ENCODE peak calls at places on chromosome 9, in six cellular contexts. T is H1, N is K562, R is HepG2, V is WTC11, E is endothelial cell of umbilical vein. W is an unnamed sample.

GRCh38 chr9:81981881-81982280 is 6.7 kb upstream of the SPATA31D1 start:
- DNase-seq in T (no peak), N (no peak), R (no peak), V (no peak), E (no peak), W (no peak)

GRCh38 chr9:125141251-125141650 is 2.1 kb downstream of the SCAI start:
- DNase-seq in T (no peak), N (no peak), R (no peak), V (no peak), E (no peak), W (no peak)

GRCh38 chr9:34332370-34332964 is 3.1 kb downstream of the NUDT2 start:
- DNase-seq in T (no peak), N (peak; percentile 23), R (peak; percentile 60), V (no peak), E (peak; percentile 67), W (peak; percentile 67)

GRCh38 chr9:94941211-94941875 is 214.8 kb downstream of the AOPEP start:
- DNase-seq in T (no peak), N (no peak), R (peak; percentile 94), V (no peak), E (peak; percentile 90), W (peak; percentile 47)

GRCh38 chr9:129794549-129794948 is 8.4 kb upstream of the TOR1B start:
- DNase-seq in T (no peak), N (no peak), R (no peak), V (no peak), E (no peak), W (no peak)

GRCh38 chr9:136645343-136645902 is 17.3 kb upstream of the EGFL7 start:
- DNase-seq in T (peak; percentile 42), N (no peak), R (no peak), V (no peak), E (no peak), W (no peak)

GRCh38 chr9:78292716-78293497 is 4.0 kb upstream of the PSAT1 start:
- DNase-seq in T (no peak), N (no peak), R (peak; percentile 62), V (no peak), E (no peak), W (no peak)

GRCh38 chr9:30065888-30066287 is 2318.6 kb upstream of the ACO1 start:
- DNase-seq in T (no peak), N (no peak), R (peak; percentile 6), V (no peak), E (no peak), W (no peak)

GRCh38 chr9:114112778-114113585 is 13.9 kb upstream of the KIF12 start:
- DNase-seq in T (no peak), N (no peak), R (no peak), V (no peak), E (no peak), W (peak; percentile 23)

GRCh38 chr9:90285946-90286345 is 356.7 kb downstream of the DIRAS2 start:
- DNase-seq in T (no peak), N (no peak), R (no peak), V (no peak), E (no peak), W (no peak)

GRCh38 chr9:70635790-70636189 is 221.3 kb upstream of the KLF9 start:
- DNase-seq in T (no peak), N (no peak), R (peak; percentile 20), V (no peak), E (no peak), W (no peak)
- TF ChIP-seq JUN in T (no peak), N (no peak), R (no peak), V (no peak), E (no peak), W (no peak)

DNA sequence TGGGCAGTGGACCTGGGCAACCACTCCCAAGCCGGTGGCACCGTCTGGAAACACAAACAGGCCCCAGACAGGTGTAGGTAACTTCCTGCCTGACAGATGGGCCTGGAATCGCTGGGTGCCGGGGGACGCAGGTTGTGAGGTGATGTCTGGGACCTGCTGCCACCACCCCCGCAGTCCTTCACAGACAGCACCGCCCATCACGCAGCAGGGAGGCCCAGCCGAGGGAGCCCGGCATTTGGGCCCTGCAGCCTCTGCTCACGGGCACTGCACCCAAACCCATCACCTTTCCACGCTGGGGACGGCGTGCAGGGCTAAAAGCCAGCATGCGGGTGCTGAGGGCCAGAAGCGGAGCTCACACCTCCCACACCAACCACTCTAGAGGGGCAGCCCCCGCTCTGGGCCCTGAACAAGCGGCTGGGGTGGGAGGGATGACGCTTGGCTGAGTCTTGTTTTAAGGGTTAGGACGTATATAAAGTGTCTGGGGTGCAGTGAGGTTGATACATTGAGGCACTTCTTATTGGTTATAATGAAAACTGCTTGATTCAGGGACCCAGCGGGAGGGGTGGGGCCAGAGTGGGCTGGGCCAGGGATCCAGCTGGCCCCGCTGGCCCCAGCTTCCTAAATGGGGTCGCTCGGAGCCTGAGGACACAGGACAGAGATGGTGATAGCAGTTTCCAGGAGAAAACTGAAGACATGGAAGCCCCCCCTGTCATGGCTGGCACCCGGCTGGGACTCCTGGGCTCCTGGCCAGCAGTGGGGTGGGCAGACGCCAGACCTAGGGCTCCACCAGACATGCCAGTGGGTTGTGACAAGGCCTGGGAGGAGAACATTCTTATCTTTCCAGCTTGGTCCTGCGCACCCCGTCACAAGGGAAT is 11.3 kb downstream of the MYMK start:
- DNase-seq in T (no peak), N (peak; percentile 44), R (no peak), V (no peak), E (no peak), W (no peak)
- TF ChIP-seq JUN in T (no peak), N (no peak), R (no peak), V (no peak), E (no peak), W (no peak)

DNA sequence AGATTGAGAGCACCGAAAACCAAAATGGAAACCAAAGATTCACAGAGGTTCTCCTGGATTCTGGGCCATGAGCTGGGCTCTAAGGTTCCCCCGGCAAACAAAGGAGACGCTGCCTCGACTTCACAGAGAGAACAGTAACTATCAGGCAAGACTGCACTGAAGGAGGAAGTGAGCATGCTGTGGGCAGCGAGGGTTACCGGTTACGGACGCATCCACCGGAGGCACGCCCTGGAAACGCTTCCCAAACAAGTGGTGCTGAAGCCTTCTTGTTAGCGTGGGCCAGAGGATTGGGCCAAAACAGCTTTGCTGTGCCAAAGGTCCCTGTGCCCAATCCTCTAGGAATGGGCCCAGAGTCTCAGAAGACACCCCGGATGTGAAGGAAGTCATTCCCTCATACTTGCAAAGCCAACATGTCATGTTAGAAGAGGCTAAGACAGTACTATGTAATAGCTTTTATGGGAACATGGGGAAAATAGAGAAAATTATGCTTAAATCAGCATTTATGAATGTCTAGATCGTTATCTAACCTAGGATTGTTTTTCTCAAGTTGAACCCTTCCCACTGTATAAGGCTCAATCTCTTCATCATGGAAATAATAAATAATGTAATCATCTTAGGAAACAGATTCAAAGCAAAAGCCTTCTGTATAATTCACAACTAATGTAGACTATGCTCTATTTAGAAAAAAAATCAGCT is 145.4 kb downstream of the GABBR2 start:
- DNase-seq in T (no peak), N (no peak), R (no peak), V (no peak), E (no peak), W (no peak)
- TF ChIP-seq JUN in T (no peak), N (no peak), R (no peak), V (no peak), E (no peak), W (no peak)

DNA sequence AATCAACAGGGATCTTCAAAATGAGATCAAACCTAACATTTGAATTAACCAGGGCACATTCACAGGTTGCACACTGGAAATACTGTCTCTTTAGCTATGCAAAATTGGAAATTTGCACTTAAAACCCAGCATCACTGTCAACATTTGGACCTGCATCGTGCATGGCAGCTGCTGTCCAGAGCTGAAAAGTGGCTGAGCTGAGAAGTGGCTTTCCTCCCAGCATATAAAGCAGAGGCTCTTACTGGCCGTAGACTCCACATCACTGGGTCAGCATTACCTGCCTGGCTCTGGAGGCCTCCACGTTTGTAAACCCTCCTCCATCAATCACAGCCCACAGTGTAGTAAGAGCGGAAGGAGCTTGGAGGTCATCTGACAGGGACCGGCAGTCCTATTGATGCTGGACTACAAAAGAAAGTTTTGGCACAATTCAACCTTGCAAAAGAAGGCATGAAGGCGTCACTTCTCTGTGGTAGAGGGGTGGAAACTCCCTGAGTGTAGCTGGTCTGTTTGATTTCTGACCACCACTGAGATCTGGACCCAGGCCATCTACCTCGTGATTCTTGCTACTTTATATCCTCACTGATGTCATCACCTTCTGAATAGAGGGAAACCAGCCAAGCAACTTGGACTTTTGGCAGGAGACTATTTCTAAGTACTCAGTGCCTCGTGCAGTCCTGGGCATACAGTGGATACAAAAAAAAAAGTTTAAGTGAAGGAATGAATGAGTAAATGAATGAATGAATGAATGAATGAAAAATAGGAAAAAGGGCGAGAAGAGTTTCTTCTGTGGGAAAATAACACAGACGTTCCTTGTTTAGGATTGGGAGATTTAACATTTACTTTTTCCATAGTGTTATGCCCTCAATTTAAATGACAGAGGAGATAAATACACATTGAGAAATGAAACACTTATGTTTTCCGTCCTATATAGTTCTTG is 14.8 kb downstream of the RASEF start:
- DNase-seq in T (no peak), N (no peak), R (no peak), V (no peak), E (no peak), W (peak; percentile 43)
- TF ChIP-seq JUN in T (no peak), N (no peak), R (no peak), V (no peak), E (no peak), W (peak; percentile 93)

DNA sequence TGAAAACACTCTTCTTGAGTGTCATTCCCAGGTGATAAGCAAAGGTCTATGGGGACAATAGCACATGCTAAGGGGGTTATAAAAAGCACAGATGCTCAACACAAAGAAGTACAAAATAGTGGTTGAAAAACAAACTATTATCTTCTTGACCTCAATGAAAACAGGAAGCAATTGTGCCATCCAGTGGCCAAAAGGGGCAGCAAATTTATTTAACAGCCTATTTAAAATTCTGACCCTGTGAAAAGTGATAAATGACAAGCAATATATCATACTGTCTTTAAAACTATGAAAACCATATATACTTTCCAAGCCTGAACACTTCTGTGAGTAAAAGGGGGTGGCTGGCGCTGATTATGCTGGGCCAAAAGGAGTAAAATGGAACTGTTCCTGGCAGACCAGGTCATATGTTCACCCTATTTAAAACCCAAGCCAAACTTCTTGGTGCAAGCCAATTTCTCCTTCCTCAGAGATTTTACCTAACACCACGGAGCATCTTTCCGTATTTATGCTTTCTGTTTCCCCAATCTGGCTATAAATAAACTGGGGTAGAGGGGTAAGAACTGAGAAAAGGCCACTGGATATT is 29.7 kb downstream of the TEX10 start:
- DNase-seq in T (no peak), N (peak; percentile 19), R (peak; percentile 26), V (peak; percentile 28), E (peak; percentile 52), W (peak; percentile 18)
- TF ChIP-seq JUN in T (no peak), N (no peak), R (no peak), V (no peak), E (no peak), W (no peak)